ENCODE peak calls at places on chromosomes 6 and 20, in eight cellular contexts. K is NCI-H460; V is M059J; Q is NCI-H1092 treated with DMSO at 0.1 percent for 48 hours; S is germinal center; M is cardiac septum; H is AG20443; Y is naive thymus-derived CD8-positive, alpha-beta T cell. J is an unnamed sample.

GRCh38 chr6:134165827-134166226 is 113.4 kb upstream of the SLC2A12 start:
- DNase-seq in K (no peak), V (no peak), Q (no peak), S (no peak), M (no peak), H (no peak), Y (no peak), J (no peak)

GRCh38 chr6:111740506-111740905 is 132.7 kb downstream of the FYN start:
- DNase-seq in K (no peak), V (no peak), Q (no peak), S (no peak), M (no peak), H (no peak), Y (no peak), J (no peak)

GRCh38 chr6:17703256-17703694 is 3.5 kb downstream of the NUP153 start:
- DNase-seq in K (peak), V (peak), Q (no peak), S (peak), M (no peak), H (peak), Y (no peak), J (peak)

GRCh38 chr6:111848262-111848661 is 25.0 kb downstream of the FYN start:
- DNase-seq in K (no peak), V (no peak), Q (no peak), S (no peak), M (no peak), H (no peak), Y (no peak), J (no peak)

GRCh38 chr6:153013438-153013837 is 10.9 kb upstream of the MTRF1L start:
- DNase-seq in K (no peak), V (no peak), Q (no peak), S (no peak), M (no peak), H (no peak), Y (no peak), J (no peak)

GRCh38 chr20:18057106-18057993 is at the start of gene OVOL2:
- DNase-seq in K (no peak), V (peak), Q (peak), S (no peak), M (no peak), H (peak), Y (no peak), J (no peak)

GRCh38 chr6:12479885-12480284 is 189.7 kb downstream of the EDN1 start:
- DNase-seq in K (no peak), V (peak), Q (no peak), S (no peak), M (no peak), H (no peak), Y (no peak), J (no peak)

GRCh38 chr6:50361641-50362331 is 312.1 kb upstream of the DEFB112 start:
- DNase-seq in K (no peak), V (no peak), Q (no peak), S (no peak), M (no peak), H (no peak), Y (no peak), J (no peak)

GRCh38 chr6:36754582-36755434 is 57.2 kb downstream of the RAB44 start:
- DNase-seq in K (no peak), V (peak), Q (no peak), S (no peak), M (no peak), H (no peak), Y (no peak), J (no peak)

GRCh38 chr6:45599053-45599452 is 221.3 kb upstream of the SUPT3H start:
- DNase-seq in K (no peak), V (no peak), Q (no peak), S (no peak), M (no peak), H (no peak), Y (no peak), J (no peak)

GRCh38 chr20:8589956-8590355 is 457.9 kb downstream of the PLCB1 start:
- DNase-seq in K (no peak), V (peak), Q (no peak), S (no peak), M (no peak), H (peak), Y (no peak), J (peak)

GRCh38 chr6:75206338-75207210 is 721 bp upstream of the COL12A1 start:
- DNase-seq in K (no peak), V (peak), Q (no peak), S (peak), M (no peak), H (no peak), Y (no peak), J (peak)

GRCh38 chr20:779771-780170 is 11.5 kb upstream of the SLC52A3 start:
- DNase-seq in K (no peak), V (no peak), Q (no peak), S (no peak), M (no peak), H (no peak), Y (no peak), J (no peak)